ENCODE peak calls at places on chromosomes 11 and 22, in eight cellular contexts. One of them, this sample, is unnamed. For H3K27me3 and H3K9me3, the result is how much of the 10 kb centered on the place peaks cover.

GRCh38 chr22:33919591-33920501 is at the start of gene LARGE1:
- DNase-seq in Panc1: no peak
- DNase-seq in Peyer's patch: peak
- DNase-seq in thoracic aorta: no peak
- DNase-seq in IMR-90: peak
- DNase-seq in tibial artery: peak
- DNase-seq in uterus: peak
- DNase-seq in effector memory CD4-positive, alpha-beta T cell: no peak
- DNase-seq in this sample: no peak

GRCh38 chr11:24513837-24514594 is 17.2 kb downstream of the LUZP2 start:
- DNase-seq in Panc1: no peak
- DNase-seq in Peyer's patch: no peak
- DNase-seq in thoracic aorta: no peak
- DNase-seq in IMR-90: no peak
- DNase-seq in tibial artery: no peak
- DNase-seq in uterus: no peak
- DNase-seq in effector memory CD4-positive, alpha-beta T cell: no peak
- DNase-seq in this sample: no peak

GRCh38 chr11:112132737-112133136 is 31.2 kb downstream of the IL18 start:
- DNase-seq in Panc1: no peak
- DNase-seq in Peyer's patch: no peak
- DNase-seq in thoracic aorta: no peak
- DNase-seq in IMR-90: no peak
- DNase-seq in tibial artery: no peak
- DNase-seq in uterus: no peak
- DNase-seq in effector memory CD4-positive, alpha-beta T cell: no peak
- DNase-seq in this sample: no peak

GRCh38 chr22:27139935-27140493 is 482.6 kb downstream of the MIAT start:
- DNase-seq in Panc1: no peak
- DNase-seq in Peyer's patch: no peak
- DNase-seq in thoracic aorta: peak
- DNase-seq in IMR-90: peak
- DNase-seq in tibial artery: no peak
- DNase-seq in uterus: peak
- DNase-seq in effector memory CD4-positive, alpha-beta T cell: no peak
- DNase-seq in this sample: no peak

GRCh38 chr22:35212996-35213395 is 44.3 kb upstream of the HMGXB4 start:
- DNase-seq in Panc1: no peak
- DNase-seq in Peyer's patch: no peak
- DNase-seq in thoracic aorta: no peak
- DNase-seq in IMR-90: no peak
- DNase-seq in tibial artery: no peak
- DNase-seq in uterus: no peak
- DNase-seq in effector memory CD4-positive, alpha-beta T cell: no peak
- DNase-seq in this sample: no peak

GRCh38 chr22:27382947-27383346 is 418.6 kb downstream of the MN1 start:
- DNase-seq in Panc1: no peak
- DNase-seq in Peyer's patch: no peak
- DNase-seq in thoracic aorta: no peak
- DNase-seq in IMR-90: no peak
- DNase-seq in tibial artery: no peak
- DNase-seq in uterus: no peak
- DNase-seq in effector memory CD4-positive, alpha-beta T cell: no peak
- DNase-seq in this sample: no peak

GRCh38 chr11:114233755-114234154 is 62.4 kb upstream of the NNMT start:
- DNase-seq in Panc1: no peak
- DNase-seq in Peyer's patch: no peak
- DNase-seq in thoracic aorta: no peak
- DNase-seq in IMR-90: peak
- DNase-seq in tibial artery: no peak
- DNase-seq in uterus: no peak
- DNase-seq in effector memory CD4-positive, alpha-beta T cell: no peak
- DNase-seq in this sample: no peak

GRCh38 chr11:61968758-61969390 is 1.4 kb upstream of the FTH1 start:
- DNase-seq in Panc1: no peak
- DNase-seq in Peyer's patch: peak
- DNase-seq in thoracic aorta: no peak
- DNase-seq in IMR-90: no peak
- DNase-seq in tibial artery: peak
- DNase-seq in uterus: peak
- DNase-seq in effector memory CD4-positive, alpha-beta T cell: no peak
- DNase-seq in this sample: no peak

GRCh38 chr11:103800406-103801114 is 235.9 kb upstream of the DDI1 start:
- DNase-seq in Panc1: no peak
- DNase-seq in Peyer's patch: no peak
- DNase-seq in thoracic aorta: no peak
- DNase-seq in IMR-90: no peak
- DNase-seq in tibial artery: no peak
- DNase-seq in uterus: no peak
- DNase-seq in effector memory CD4-positive, alpha-beta T cell: no peak
- DNase-seq in this sample: no peak

GRCh38 chr11:126790550-126790981 is 210.0 kb downstream of the KIRREL3 start:
- DNase-seq in Panc1: no peak
- DNase-seq in Peyer's patch: no peak
- DNase-seq in thoracic aorta: no peak
- DNase-seq in IMR-90: peak
- DNase-seq in tibial artery: no peak
- DNase-seq in uterus: no peak
- DNase-seq in effector memory CD4-positive, alpha-beta T cell: no peak
- DNase-seq in this sample: no peak

GRCh38 chr22:25898707-25899365 is 156.8 kb downstream of the MYO18B start:
- DNase-seq in Panc1: no peak
- DNase-seq in Peyer's patch: no peak
- DNase-seq in thoracic aorta: no peak
- DNase-seq in IMR-90: no peak
- DNase-seq in tibial artery: no peak
- DNase-seq in uterus: no peak
- DNase-seq in effector memory CD4-positive, alpha-beta T cell: no peak
- DNase-seq in this sample: peak

GRCh38 chr11:2549080-2549479 is 104.3 kb downstream of the KCNQ1 start:
- DNase-seq in Panc1: no peak
- DNase-seq in Peyer's patch: peak
- DNase-seq in thoracic aorta: no peak
- DNase-seq in IMR-90: no peak
- DNase-seq in tibial artery: peak
- DNase-seq in uterus: no peak
- DNase-seq in effector memory CD4-positive, alpha-beta T cell: no peak
- DNase-seq in this sample: no peak

GRCh38 chr11:2548596-2548995 is 103.8 kb downstream of the KCNQ1 start:
- DNase-seq in Panc1: no peak
- DNase-seq in Peyer's patch: peak
- DNase-seq in thoracic aorta: no peak
- DNase-seq in IMR-90: no peak
- DNase-seq in tibial artery: peak
- DNase-seq in uterus: no peak
- DNase-seq in effector memory CD4-positive, alpha-beta T cell: no peak
- DNase-seq in this sample: no peak

GRCh38 chr11:2549491-2549875 is 104.7 kb downstream of the KCNQ1 start:
- DNase-seq in Panc1: no peak
- DNase-seq in Peyer's patch: peak
- DNase-seq in thoracic aorta: no peak
- DNase-seq in IMR-90: no peak
- DNase-seq in tibial artery: peak
- DNase-seq in uterus: no peak
- DNase-seq in effector memory CD4-positive, alpha-beta T cell: no peak
- DNase-seq in this sample: no peak

GRCh38 chr11:2549876-2550605 is 105.2 kb downstream of the KCNQ1 start:
- DNase-seq in Panc1: no peak
- DNase-seq in Peyer's patch: peak
- DNase-seq in thoracic aorta: no peak
- DNase-seq in IMR-90: no peak
- DNase-seq in tibial artery: peak
- DNase-seq in uterus: peak
- DNase-seq in effector memory CD4-positive, alpha-beta T cell: no peak
- DNase-seq in this sample: no peak

DNA sequence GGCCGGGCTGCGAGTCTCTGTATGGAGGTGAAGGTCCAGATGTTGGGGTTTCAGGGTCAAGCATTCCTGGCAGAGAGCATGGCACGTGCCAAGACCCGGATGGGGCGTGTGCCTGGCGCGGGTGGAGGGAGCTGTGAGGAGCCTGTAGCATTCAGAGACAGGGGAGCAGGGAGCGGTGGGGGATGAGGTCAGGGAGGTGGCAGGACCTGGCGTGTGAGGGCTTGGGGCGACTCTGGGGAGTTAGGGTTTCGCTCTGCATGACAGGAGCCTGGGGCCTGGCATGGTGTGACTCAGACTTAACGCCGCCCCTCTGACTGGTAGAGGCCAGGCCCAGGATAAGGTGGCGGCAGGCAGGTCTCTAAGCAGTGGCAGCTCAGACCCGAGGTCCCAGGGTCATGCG is 103.0 kb downstream of the KCNQ1 start:
- DNase-seq in Panc1: no peak
- DNase-seq in Peyer's patch: peak
- DNase-seq in thoracic aorta: no peak
- DNase-seq in IMR-90: no peak
- DNase-seq in tibial artery: peak
- DNase-seq in uterus: no peak
- DNase-seq in effector memory CD4-positive, alpha-beta T cell: no peak
- DNase-seq in this sample: no peak
- H3K27me3 ChIP-seq in Panc1: under half
- H3K27me3 ChIP-seq in Peyer's patch: under half
- H3K27me3 ChIP-seq in thoracic aorta: under half
- H3K27me3 ChIP-seq in IMR-90: under half
- H3K27me3 ChIP-seq in tibial artery: under half
- H3K27me3 ChIP-seq in uterus: under half
- H3K27me3 ChIP-seq in effector memory CD4-positive, alpha-beta T cell: under half
- H3K27me3 ChIP-seq in this sample: under half

GRCh38 chr11:73225001-73225686 is 7.1 kb downstream of the P2RY2 start:
- DNase-seq in Panc1: no peak
- DNase-seq in Peyer's patch: no peak
- DNase-seq in thoracic aorta: no peak
- DNase-seq in IMR-90: no peak
- DNase-seq in tibial artery: peak
- DNase-seq in uterus: peak
- DNase-seq in effector memory CD4-positive, alpha-beta T cell: no peak
- DNase-seq in this sample: no peak
- H3K27ac ChIP-seq in Panc1: no peak
- H3K27ac ChIP-seq in Peyer's patch: no peak
- H3K27ac ChIP-seq in thoracic aorta: no peak
- H3K27ac ChIP-seq in IMR-90: no peak
- H3K27ac ChIP-seq in tibial artery: no peak
- H3K27ac ChIP-seq in uterus: no peak
- H3K27ac ChIP-seq in effector memory CD4-positive, alpha-beta T cell: no peak
- H3K27ac ChIP-seq in this sample: no peak

DNA sequence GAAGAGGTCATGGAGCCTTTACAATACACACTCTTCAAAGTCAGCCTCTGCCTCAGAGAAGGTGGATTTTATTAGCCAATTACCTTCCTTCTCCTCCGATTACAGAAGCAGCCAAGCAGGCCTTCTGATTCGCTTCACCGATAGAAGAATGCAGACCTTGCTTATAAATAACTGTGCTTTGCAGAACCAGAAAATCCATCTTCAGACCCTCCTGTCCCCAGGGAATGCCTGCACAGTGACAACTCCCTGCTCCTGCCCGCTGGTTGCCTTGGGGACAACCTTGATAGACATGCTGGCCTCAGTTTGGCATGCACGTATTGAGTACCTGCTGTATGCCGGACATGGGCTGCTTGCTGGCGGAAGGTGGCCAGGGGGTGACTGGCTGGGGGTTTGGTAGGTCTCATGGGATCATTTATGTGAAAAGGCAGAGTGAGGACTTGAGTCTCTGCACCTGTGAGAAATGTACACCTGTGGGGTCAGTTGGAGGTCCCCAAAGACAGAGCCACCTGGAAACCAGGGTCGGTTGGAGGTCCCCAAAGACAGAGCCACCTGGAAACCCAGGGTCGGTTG is 1238.7 kb downstream of the BRD1 start:
- DNase-seq in Panc1: no peak
- DNase-seq in Peyer's patch: no peak
- DNase-seq in thoracic aorta: no peak
- DNase-seq in IMR-90: no peak
- DNase-seq in tibial artery: no peak
- DNase-seq in uterus: no peak
- DNase-seq in effector memory CD4-positive, alpha-beta T cell: no peak
- DNase-seq in this sample: no peak
- H3K9me3 ChIP-seq in Panc1: under half
- H3K9me3 ChIP-seq in Peyer's patch: under half
- H3K9me3 ChIP-seq in thoracic aorta: under half
- H3K9me3 ChIP-seq in IMR-90: half or more
- H3K9me3 ChIP-seq in tibial artery: under half
- H3K9me3 ChIP-seq in uterus: under half
- H3K9me3 ChIP-seq in effector memory CD4-positive, alpha-beta T cell: under half
- H3K9me3 ChIP-seq in this sample: half or more

GRCh38 chr11:1439341-1439740 is 47.2 kb downstream of the MOB2 start:
- DNase-seq in Panc1: no peak
- DNase-seq in Peyer's patch: no peak
- DNase-seq in thoracic aorta: no peak
- DNase-seq in IMR-90: no peak
- DNase-seq in tibial artery: no peak
- DNase-seq in uterus: no peak
- DNase-seq in effector memory CD4-positive, alpha-beta T cell: no peak
- DNase-seq in this sample: no peak
- H3K27me3 ChIP-seq in Panc1: under half
- H3K27me3 ChIP-seq in Peyer's patch: under half
- H3K27me3 ChIP-seq in thoracic aorta: under half
- H3K27me3 ChIP-seq in IMR-90: under half
- H3K27me3 ChIP-seq in tibial artery: half or more
- H3K27me3 ChIP-seq in uterus: under half
- H3K27me3 ChIP-seq in effector memory CD4-positive, alpha-beta T cell: under half
- H3K27me3 ChIP-seq in this sample: under half

DNA sequence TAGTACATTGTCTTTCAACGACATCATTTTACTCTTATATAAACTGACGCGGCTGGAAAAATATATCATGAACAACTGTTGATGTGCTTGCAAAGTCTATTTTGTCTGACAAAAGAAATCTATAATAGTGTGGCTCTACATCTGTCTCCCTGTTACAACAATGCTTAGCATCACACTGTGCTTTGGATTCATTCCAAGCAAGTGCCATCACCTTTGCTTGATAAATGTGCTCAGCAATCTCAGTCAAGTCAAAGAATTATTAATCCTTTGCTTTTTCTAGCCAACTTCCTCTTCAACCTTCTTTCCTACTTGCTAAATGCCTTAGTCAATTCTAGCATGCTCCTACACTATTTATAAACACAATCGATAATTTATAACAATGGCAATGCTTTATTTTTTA is 140.5 kb downstream of the FCHSD2 start:
- DNase-seq in Panc1: no peak
- DNase-seq in Peyer's patch: no peak
- DNase-seq in thoracic aorta: no peak
- DNase-seq in IMR-90: no peak
- DNase-seq in tibial artery: no peak
- DNase-seq in uterus: no peak
- DNase-seq in effector memory CD4-positive, alpha-beta T cell: no peak
- DNase-seq in this sample: no peak
- H3K27ac ChIP-seq in Panc1: no peak
- H3K27ac ChIP-seq in Peyer's patch: no peak
- H3K27ac ChIP-seq in thoracic aorta: no peak
- H3K27ac ChIP-seq in IMR-90: no peak
- H3K27ac ChIP-seq in tibial artery: no peak
- H3K27ac ChIP-seq in uterus: no peak
- H3K27ac ChIP-seq in effector memory CD4-positive, alpha-beta T cell: no peak
- H3K27ac ChIP-seq in this sample: no peak

This sample was measured in iPS DF 6.9.